ENCODE peak calls at places on chromosomes 5 and 9, in ten cellular contexts. One of them, this sample, is unnamed.

GRCh38 chr5:131523500-131524185 is 111.4 kb downstream of the RAPGEF6 start:
- DNase-seq in cardiac muscle cell: no peak
- DNase-seq in CD8-positive, alpha-beta T cell: no peak
- DNase-seq in left ventricle myocardium inferior: no peak
- DNase-seq in neural progenitor cell: no peak
- DNase-seq in stomach: no peak
- DNase-seq in brain microvascular endothelial cell: no peak
- DNase-seq in cardiac fibroblast: no peak
- DNase-seq in GM06990: no peak
- DNase-seq in progenitor cell of endocrine pancreas: no peak
- DNase-seq in this sample: no peak

GRCh38 chr9:125153712-125154367 is 10.5 kb upstream of the SCAI start:
- DNase-seq in brain microvascular endothelial cell: no peak
- DNase-seq in left ventricle myocardium inferior: no peak
- DNase-seq in neural progenitor cell: no peak
- DNase-seq in progenitor cell of endocrine pancreas: no peak
- DNase-seq in cardiac fibroblast: no peak
- DNase-seq in cardiac muscle cell: no peak
- DNase-seq in GM06990: no peak
- DNase-seq in stomach: no peak
- DNase-seq in CD8-positive, alpha-beta T cell: no peak
- DNase-seq in this sample: no peak

GRCh38 chr9:99019523-99020331 is 76.0 kb downstream of the COL15A1 start:
- DNase-seq in neural progenitor cell: no peak
- DNase-seq in cardiac muscle cell: no peak
- DNase-seq in brain microvascular endothelial cell: peak
- DNase-seq in left ventricle myocardium inferior: no peak
- DNase-seq in GM06990: no peak
- DNase-seq in stomach: no peak
- DNase-seq in cardiac fibroblast: peak
- DNase-seq in progenitor cell of endocrine pancreas: no peak
- DNase-seq in CD8-positive, alpha-beta T cell: no peak
- DNase-seq in this sample: no peak

GRCh38 chr5:88545348-88545747 is 276.7 kb upstream of the TMEM161B start:
- DNase-seq in brain microvascular endothelial cell: no peak
- DNase-seq in left ventricle myocardium inferior: no peak
- DNase-seq in neural progenitor cell: no peak
- DNase-seq in cardiac fibroblast: no peak
- DNase-seq in CD8-positive, alpha-beta T cell: no peak
- DNase-seq in stomach: no peak
- DNase-seq in GM06990: no peak
- DNase-seq in cardiac muscle cell: no peak
- DNase-seq in progenitor cell of endocrine pancreas: no peak
- DNase-seq in this sample: no peak

GRCh38 chr9:30944233-30944585 is 1440.2 kb upstream of the ACO1 start:
- DNase-seq in brain microvascular endothelial cell: no peak
- DNase-seq in progenitor cell of endocrine pancreas: no peak
- DNase-seq in cardiac muscle cell: no peak
- DNase-seq in cardiac fibroblast: no peak
- DNase-seq in CD8-positive, alpha-beta T cell: no peak
- DNase-seq in GM06990: no peak
- DNase-seq in left ventricle myocardium inferior: no peak
- DNase-seq in stomach: no peak
- DNase-seq in neural progenitor cell: no peak
- DNase-seq in this sample: no peak

GRCh38 chr5:143187495-143187894 is 216.0 kb downstream of the NR3C1 start:
- DNase-seq in GM06990: no peak
- DNase-seq in CD8-positive, alpha-beta T cell: no peak
- DNase-seq in brain microvascular endothelial cell: no peak
- DNase-seq in stomach: no peak
- DNase-seq in neural progenitor cell: no peak
- DNase-seq in cardiac muscle cell: no peak
- DNase-seq in progenitor cell of endocrine pancreas: no peak
- DNase-seq in cardiac fibroblast: no peak
- DNase-seq in left ventricle myocardium inferior: no peak
- DNase-seq in this sample: no peak

GRCh38 chr5:78501411-78502338 is 141.3 kb downstream of the SCAMP1 start:
- DNase-seq in cardiac muscle cell: no peak
- DNase-seq in CD8-positive, alpha-beta T cell: no peak
- DNase-seq in cardiac fibroblast: peak
- DNase-seq in brain microvascular endothelial cell: no peak
- DNase-seq in GM06990: no peak
- DNase-seq in left ventricle myocardium inferior: no peak
- DNase-seq in progenitor cell of endocrine pancreas: no peak
- DNase-seq in neural progenitor cell: no peak
- DNase-seq in stomach: no peak
- DNase-seq in this sample: no peak

GRCh38 chr5:55923177-55923872 is 71.4 kb downstream of the IL6ST start:
- DNase-seq in brain microvascular endothelial cell: no peak
- DNase-seq in CD8-positive, alpha-beta T cell: peak
- DNase-seq in progenitor cell of endocrine pancreas: no peak
- DNase-seq in neural progenitor cell: peak
- DNase-seq in left ventricle myocardium inferior: peak
- DNase-seq in cardiac fibroblast: peak
- DNase-seq in GM06990: no peak
- DNase-seq in cardiac muscle cell: no peak
- DNase-seq in stomach: peak
- DNase-seq in this sample: no peak

GRCh38 chr9:124665391-124666058 is 105.6 kb downstream of the NR6A1 start:
- DNase-seq in cardiac fibroblast: peak
- DNase-seq in progenitor cell of endocrine pancreas: no peak
- DNase-seq in brain microvascular endothelial cell: no peak
- DNase-seq in CD8-positive, alpha-beta T cell: no peak
- DNase-seq in GM06990: no peak
- DNase-seq in neural progenitor cell: no peak
- DNase-seq in cardiac muscle cell: no peak
- DNase-seq in left ventricle myocardium inferior: no peak
- DNase-seq in stomach: no peak
- DNase-seq in this sample: no peak

GRCh38 chr5:141351591-141351990 is 1.7 kb downstream of the PCDHGB1 start:
- DNase-seq in cardiac fibroblast: no peak
- DNase-seq in neural progenitor cell: no peak
- DNase-seq in stomach: no peak
- DNase-seq in left ventricle myocardium inferior: no peak
- DNase-seq in cardiac muscle cell: no peak
- DNase-seq in progenitor cell of endocrine pancreas: no peak
- DNase-seq in CD8-positive, alpha-beta T cell: no peak
- DNase-seq in GM06990: no peak
- DNase-seq in brain microvascular endothelial cell: no peak
- DNase-seq in this sample: no peak

GRCh38 chr5:141354900-141355469 is at the start of gene PCDHGA4:
- DNase-seq in cardiac fibroblast: peak
- DNase-seq in neural progenitor cell: no peak
- DNase-seq in progenitor cell of endocrine pancreas: no peak
- DNase-seq in brain microvascular endothelial cell: no peak
- DNase-seq in left ventricle myocardium inferior: no peak
- DNase-seq in stomach: no peak
- DNase-seq in CD8-positive, alpha-beta T cell: no peak
- DNase-seq in GM06990: no peak
- DNase-seq in cardiac muscle cell: no peak
- DNase-seq in this sample: no peak

GRCh38 chr5:141355641-141356040 is 820 bp downstream of the PCDHGA4 start:
- DNase-seq in CD8-positive, alpha-beta T cell: no peak
- DNase-seq in cardiac fibroblast: no peak
- DNase-seq in cardiac muscle cell: no peak
- DNase-seq in stomach: no peak
- DNase-seq in GM06990: no peak
- DNase-seq in left ventricle myocardium inferior: no peak
- DNase-seq in brain microvascular endothelial cell: no peak
- DNase-seq in progenitor cell of endocrine pancreas: no peak
- DNase-seq in neural progenitor cell: no peak
- DNase-seq in this sample: no peak

GRCh38 chr5:141345327-141345726 is 1.7 kb downstream of the PCDHGA3 start:
- DNase-seq in left ventricle myocardium inferior: no peak
- DNase-seq in GM06990: no peak
- DNase-seq in progenitor cell of endocrine pancreas: no peak
- DNase-seq in stomach: no peak
- DNase-seq in brain microvascular endothelial cell: no peak
- DNase-seq in cardiac fibroblast: no peak
- DNase-seq in cardiac muscle cell: no peak
- DNase-seq in neural progenitor cell: no peak
- DNase-seq in CD8-positive, alpha-beta T cell: no peak
- DNase-seq in this sample: no peak

GRCh38 chr5:141349917-141350619 is at the start of gene PCDHGB1:
- DNase-seq in progenitor cell of endocrine pancreas: no peak
- DNase-seq in stomach: no peak
- DNase-seq in brain microvascular endothelial cell: peak
- DNase-seq in GM06990: no peak
- DNase-seq in cardiac fibroblast: peak
- DNase-seq in CD8-positive, alpha-beta T cell: no peak
- DNase-seq in left ventricle myocardium inferior: no peak
- DNase-seq in neural progenitor cell: peak
- DNase-seq in cardiac muscle cell: peak
- DNase-seq in this sample: peak
- TF ChIP-seq CTCF in progenitor cell of endocrine pancreas: peak
- TF ChIP-seq CTCF in stomach: no peak
- TF ChIP-seq CTCF in brain microvascular endothelial cell: peak
- TF ChIP-seq CTCF in GM06990: peak
- TF ChIP-seq CTCF in cardiac fibroblast: peak
- TF ChIP-seq CTCF in CD8-positive, alpha-beta T cell: no peak
- TF ChIP-seq CTCF in left ventricle myocardium inferior: peak
- TF ChIP-seq CTCF in neural progenitor cell: peak
- TF ChIP-seq CTCF in cardiac muscle cell: peak
- TF ChIP-seq CTCF in this sample: peak

DNA sequence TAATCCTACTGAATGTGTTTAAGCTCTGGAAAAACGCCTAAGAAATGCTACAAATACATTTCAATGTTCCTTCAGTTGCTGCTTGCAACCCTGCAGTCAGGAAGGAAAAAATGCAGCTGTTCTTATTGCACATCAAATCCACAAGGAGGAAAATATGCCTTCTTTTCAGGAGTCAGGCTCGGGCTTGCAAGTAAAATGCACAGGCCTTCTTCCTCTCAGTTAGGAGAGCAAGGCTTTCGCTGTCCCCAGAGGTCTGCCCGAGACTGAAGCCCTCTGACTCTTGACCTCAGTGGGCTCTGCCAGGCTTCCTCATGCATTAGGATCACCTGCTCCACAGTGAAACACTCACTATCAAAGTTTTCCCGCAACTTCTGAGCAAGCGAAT is 909 bp upstream of the SHC3 start:
- DNase-seq in neural progenitor cell: peak
- DNase-seq in progenitor cell of endocrine pancreas: no peak
- DNase-seq in brain microvascular endothelial cell: no peak
- DNase-seq in left ventricle myocardium inferior: no peak
- DNase-seq in stomach: no peak
- DNase-seq in cardiac fibroblast: peak
- DNase-seq in CD8-positive, alpha-beta T cell: no peak
- DNase-seq in cardiac muscle cell: peak
- DNase-seq in GM06990: no peak
- DNase-seq in this sample: peak
- TF ChIP-seq CTCF in neural progenitor cell: no peak
- TF ChIP-seq CTCF in progenitor cell of endocrine pancreas: no peak
- TF ChIP-seq CTCF in brain microvascular endothelial cell: no peak
- TF ChIP-seq CTCF in left ventricle myocardium inferior: no peak
- TF ChIP-seq CTCF in stomach: no peak
- TF ChIP-seq CTCF in cardiac fibroblast: peak
- TF ChIP-seq CTCF in CD8-positive, alpha-beta T cell: no peak
- TF ChIP-seq CTCF in cardiac muscle cell: no peak
- TF ChIP-seq CTCF in GM06990: no peak
- TF ChIP-seq CTCF in this sample: no peak

DNA sequence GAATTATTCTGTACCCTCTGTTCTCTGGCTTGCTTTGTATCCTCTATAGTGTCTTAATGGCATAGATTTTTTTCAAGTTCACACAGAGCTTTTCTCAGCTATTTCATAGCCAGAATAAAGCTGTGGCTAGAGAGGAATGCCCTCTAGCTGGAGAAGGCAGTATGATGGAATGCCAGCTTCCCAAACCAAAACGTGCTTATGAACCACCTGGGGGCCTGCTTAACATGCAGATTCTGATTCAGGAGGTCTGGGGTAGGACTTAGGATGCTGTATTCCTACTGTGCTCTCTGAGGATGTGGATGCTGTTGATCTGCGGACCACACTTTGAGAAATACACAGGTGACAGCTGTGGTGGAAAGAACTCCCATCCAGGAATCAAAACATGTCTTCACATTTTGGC is 49.9 kb upstream of the DPYSL3 start:
- DNase-seq in progenitor cell of endocrine pancreas: no peak
- DNase-seq in CD8-positive, alpha-beta T cell: no peak
- DNase-seq in cardiac fibroblast: no peak
- DNase-seq in cardiac muscle cell: no peak
- DNase-seq in neural progenitor cell: peak
- DNase-seq in GM06990: no peak
- DNase-seq in brain microvascular endothelial cell: no peak
- DNase-seq in stomach: no peak
- DNase-seq in left ventricle myocardium inferior: no peak
- DNase-seq in this sample: no peak
- TF ChIP-seq CTCF in progenitor cell of endocrine pancreas: no peak
- TF ChIP-seq CTCF in CD8-positive, alpha-beta T cell: no peak
- TF ChIP-seq CTCF in cardiac fibroblast: no peak
- TF ChIP-seq CTCF in cardiac muscle cell: peak
- TF ChIP-seq CTCF in neural progenitor cell: peak
- TF ChIP-seq CTCF in GM06990: no peak
- TF ChIP-seq CTCF in brain microvascular endothelial cell: peak
- TF ChIP-seq CTCF in stomach: no peak
- TF ChIP-seq CTCF in left ventricle myocardium inferior: no peak
- TF ChIP-seq CTCF in this sample: no peak

DNA sequence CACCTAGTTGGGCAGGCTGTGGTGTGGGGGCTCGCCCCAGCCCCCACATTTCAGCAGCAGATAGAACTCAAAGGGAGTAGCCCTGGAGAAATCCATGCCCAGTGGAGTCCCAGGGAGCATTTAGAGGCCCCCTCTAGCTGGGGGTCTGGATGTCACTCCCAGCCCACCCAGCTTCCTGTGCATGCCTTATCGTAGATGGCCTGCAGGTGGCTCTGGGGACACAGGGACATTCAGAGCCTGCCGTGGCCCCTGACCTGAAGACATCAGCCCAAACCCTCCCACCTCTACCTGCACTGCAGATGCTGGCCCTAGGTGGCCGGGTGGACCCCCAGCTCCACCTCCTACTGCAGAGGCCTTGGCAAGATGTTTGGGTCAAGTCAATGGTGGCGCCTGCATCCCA is 49.0 kb upstream of the LMX1B start:
- DNase-seq in brain microvascular endothelial cell: no peak
- DNase-seq in cardiac fibroblast: no peak
- DNase-seq in cardiac muscle cell: no peak
- DNase-seq in CD8-positive, alpha-beta T cell: no peak
- DNase-seq in progenitor cell of endocrine pancreas: no peak
- DNase-seq in neural progenitor cell: peak
- DNase-seq in left ventricle myocardium inferior: no peak
- DNase-seq in stomach: no peak
- DNase-seq in GM06990: no peak
- DNase-seq in this sample: no peak
- TF ChIP-seq CTCF in brain microvascular endothelial cell: peak
- TF ChIP-seq CTCF in cardiac fibroblast: peak
- TF ChIP-seq CTCF in cardiac muscle cell: peak
- TF ChIP-seq CTCF in CD8-positive, alpha-beta T cell: no peak
- TF ChIP-seq CTCF in progenitor cell of endocrine pancreas: peak
- TF ChIP-seq CTCF in neural progenitor cell: peak
- TF ChIP-seq CTCF in left ventricle myocardium inferior: no peak
- TF ChIP-seq CTCF in stomach: no peak
- TF ChIP-seq CTCF in GM06990: peak
- TF ChIP-seq CTCF in this sample: peak

DNA sequence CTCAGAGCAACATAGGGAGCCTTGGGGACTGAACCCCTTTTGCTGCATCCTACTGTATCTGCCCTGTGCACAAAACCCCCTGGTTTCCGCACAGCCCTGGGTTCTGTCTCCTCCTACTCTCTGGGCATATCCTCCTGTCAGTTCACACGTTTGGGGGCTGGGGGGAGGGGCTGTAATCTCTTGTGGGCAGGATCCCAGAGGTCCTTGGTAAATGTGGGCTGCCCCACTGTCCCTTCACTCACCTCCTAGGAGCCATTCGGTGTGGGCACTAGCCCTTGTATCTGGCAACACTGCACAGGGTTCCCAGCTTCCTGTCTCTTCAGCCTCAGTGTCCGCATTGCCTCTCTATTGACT is 271.8 kb upstream of the DMAC1 start:
- DNase-seq in brain microvascular endothelial cell: no peak
- DNase-seq in progenitor cell of endocrine pancreas: no peak
- DNase-seq in neural progenitor cell: no peak
- DNase-seq in cardiac fibroblast: no peak
- DNase-seq in left ventricle myocardium inferior: peak
- DNase-seq in stomach: no peak
- DNase-seq in GM06990: no peak
- DNase-seq in CD8-positive, alpha-beta T cell: no peak
- DNase-seq in cardiac muscle cell: peak
- DNase-seq in this sample: no peak
- TF ChIP-seq CTCF in brain microvascular endothelial cell: no peak
- TF ChIP-seq CTCF in progenitor cell of endocrine pancreas: no peak
- TF ChIP-seq CTCF in neural progenitor cell: no peak
- TF ChIP-seq CTCF in cardiac fibroblast: no peak
- TF ChIP-seq CTCF in left ventricle myocardium inferior: no peak
- TF ChIP-seq CTCF in stomach: no peak
- TF ChIP-seq CTCF in GM06990: no peak
- TF ChIP-seq CTCF in CD8-positive, alpha-beta T cell: no peak
- TF ChIP-seq CTCF in cardiac muscle cell: no peak
- TF ChIP-seq CTCF in this sample: no peak